ENCODE peak calls at places on chromosomes 2 and 18, in eight cellular contexts. S, Q, D, K, N, T, M and E are unnamed samples.
A peak's percentile ranks its signal among the peaks of the same experiment; 100 is the strongest.

GRCh38 chr2:66561645-66562336 is 126.9 kb downstream of the MEIS1 start:
- DNase-seq in K (no peak), T (no peak), N (no peak), M (no peak), S (no peak), D (no peak), Q (no peak), E (no peak)

GRCh38 chr2:54371461-54372065 is 84.6 kb upstream of the SPTBN1 start:
- DNase-seq in S (no peak), M (no peak), Q (no peak), T (no peak), N (no peak), K (no peak), D (no peak), E (no peak)

GRCh38 chr2:3212984-3213383 is 164.6 kb downstream of the EIPR1 start:
- DNase-seq in N (no peak), Q (no peak), T (no peak), D (no peak), K (no peak), S (no peak), M (no peak), E (no peak)

GRCh38 chr2:196170202-196170680 is 1.1 kb downstream of the STK17B start:
- DNase-seq in Q (no peak), T (peak; percentile 59), M (peak; percentile 45), N (no peak), S (peak; percentile 69), D (peak; percentile 61), K (no peak), E (peak; percentile 66)

GRCh38 chr2:199739413-199740110 is 111.4 kb downstream of the FTCDNL1 start:
- DNase-seq in N (peak; percentile 45), S (peak; percentile 66), K (peak; percentile 63), D (peak; percentile 81), T (peak; percentile 73), M (peak; percentile 8), Q (peak; percentile 85), E (peak; percentile 57)

GRCh38 chr18:24995056-24995455 is 356.9 kb downstream of the ZNF521 start:
- DNase-seq in S (peak; percentile 81), M (peak; percentile 88), Q (no peak), T (no peak), N (no peak), K (no peak), D (no peak), E (no peak)

GRCh38 chr2:175621847-175622246 is 380.2 kb downstream of the LNPK start:
- DNase-seq in K (no peak), Q (no peak), S (no peak), D (no peak), T (no peak), M (no peak), N (no peak), E (no peak)

GRCh38 chr18:54100920-54101319 is 123.5 kb downstream of the MBD2 start:
- DNase-seq in S (peak; percentile 40), T (no peak), N (no peak), Q (no peak), D (no peak), M (peak; percentile 72), K (no peak), E (peak; percentile 6)

GRCh38 chr2:48356701-48357322 is 173.1 kb upstream of the STON1 start:
- DNase-seq in M (no peak), S (no peak), D (no peak), N (no peak), T (no peak), Q (no peak), K (no peak), E (peak; percentile 71)

GRCh38 chr2:2703792-2704191 is 372.7 kb upstream of the MYT1L start:
- DNase-seq in S (no peak), Q (no peak), T (no peak), K (no peak), N (no peak), M (no peak), D (no peak), E (no peak)

GRCh38 chr2:126751477-126751876 is 95.5 kb downstream of the GYPC start:
- DNase-seq in Q (no peak), D (no peak), T (no peak), S (no peak), K (no peak), N (no peak), M (no peak), E (no peak)

GRCh38 chr2:205170399-205170798 is 511.9 kb upstream of the NRP2 start:
- DNase-seq in Q (no peak), D (no peak), T (no peak), K (no peak), S (no peak), M (no peak), N (no peak), E (no peak)

GRCh38 chr2:188969236-188970032 is 4.7 kb upstream of the COL3A1 start:
- DNase-seq in S (peak; percentile 79), D (no peak), K (no peak), N (no peak), Q (no peak), T (no peak), M (no peak), E (peak; percentile 53)

GRCh38 chr2:196601430-196602306 is 37.8 kb upstream of the CCDC150 start:
- DNase-seq in D (no peak), Q (no peak), S (peak; percentile 100), T (peak; percentile 83), N (no peak), K (peak; percentile 37), M (peak; percentile 71), E (peak; percentile 99)

GRCh38 chr2:240624950-240625621 is at the start of gene GPR35:
- DNase-seq in Q (peak; percentile 88), S (peak; percentile 86), T (peak; percentile 80), D (peak; percentile 80), K (no peak), N (peak; percentile 43), M (peak; percentile 60), E (peak; percentile 66)

GRCh38 chr2:219009294-219009693 is 16.1 kb upstream of the CRYBA2 start:
- DNase-seq in Q (no peak), S (no peak), K (no peak), N (no peak), M (no peak), D (no peak), T (no peak), E (no peak)

GRCh38 chr18:31041346-31042067 is 1.0 kb downstream of the DSC3 start:
- DNase-seq in T (peak; percentile 41), K (no peak), M (peak; percentile 73), Q (peak; percentile 61), N (no peak), D (peak; percentile 44), S (no peak), E (no peak)

GRCh38 chr2:146246017-146246733 is 1598.7 kb upstream of the ACVR2A start:
- DNase-seq in M (no peak), S (peak; percentile 60), Q (no peak), D (no peak), T (no peak), K (no peak), N (no peak), E (peak; percentile 67)

GRCh38 chr18:69400253-69400975 is at the start of gene DOK6:
- DNase-seq in T (peak; percentile 61), N (no peak), M (peak; percentile 19), K (peak; percentile 67), S (peak; percentile 79), D (peak; percentile 50), Q (peak; percentile 65), E (peak; percentile 82)

GRCh38 chr2:38959938-38960608 is 70.4 kb downstream of the ARHGEF33 start:
- DNase-seq in K (peak; percentile 82), N (peak; percentile 45), T (peak; percentile 90), S (peak; percentile 96), Q (peak; percentile 87), M (peak; percentile 76), D (peak; percentile 82), E (peak; percentile 73)
- H3K4me3 ChIP-seq in K (peak overlapping the region; percentile 29), N (peak overlapping the region; percentile 17), T (no peak overlapping the region), S (peak overlapping the region; percentile 66), Q (peak overlapping the region; percentile 41), M (peak overlapping the region; percentile 39), D (peak overlapping the region; percentile 54), E (peak overlapping the region; percentile 48)

GRCh38 chr2:85733121-85733960 is 20.4 kb upstream of the ATOH8 start:
- DNase-seq in N (no peak), M (no peak), S (no peak), K (no peak), Q (no peak), T (no peak), D (no peak), E (no peak)
- H3K27ac ChIP-seq in N (no peak overlapping the region), M (no peak overlapping the region), S (no peak overlapping the region), K (no peak overlapping the region), Q (no peak overlapping the region), T (no peak overlapping the region), D (no peak overlapping the region), E (no peak overlapping the region)

DNA sequence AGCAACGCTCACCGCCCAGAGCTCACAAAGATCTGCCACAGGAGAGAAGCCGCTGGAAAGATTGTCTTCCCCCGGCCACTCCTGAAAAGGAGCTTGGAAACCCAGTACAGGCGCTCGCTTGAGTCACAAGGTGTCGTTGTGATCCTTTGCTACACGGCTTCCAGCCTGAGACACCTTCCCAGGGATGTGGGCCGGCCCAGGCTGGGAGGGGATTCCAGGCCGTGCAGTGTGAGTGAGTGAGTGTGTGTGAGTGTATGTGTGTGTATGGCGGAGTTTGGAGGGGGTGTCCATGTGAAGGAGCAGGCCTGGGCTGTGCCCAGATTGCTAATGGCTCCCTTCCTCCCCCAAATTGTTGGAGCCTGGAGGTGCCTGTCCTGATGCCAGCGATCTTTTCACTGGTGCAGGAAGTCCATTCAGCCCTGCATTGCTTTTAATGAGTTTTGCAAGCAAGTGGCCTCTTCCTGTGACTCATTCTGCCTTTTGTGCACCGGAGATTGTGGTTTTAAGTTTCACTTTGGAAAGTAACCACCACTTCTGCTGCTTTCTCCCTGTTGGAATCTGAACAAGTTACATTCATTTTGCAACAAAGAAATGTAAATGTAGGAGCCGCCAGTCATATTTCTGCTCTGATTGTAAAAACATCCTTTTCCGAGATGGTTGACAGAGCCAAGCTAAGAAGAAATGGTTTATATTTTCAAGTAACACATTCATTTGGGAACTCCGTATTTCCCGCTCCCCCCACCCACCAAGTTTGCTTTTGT is 83.7 kb downstream of the LPIN1 start:
- DNase-seq in D (peak; percentile 73), T (peak; percentile 79), Q (peak; percentile 86), K (peak; percentile 51), S (peak; percentile 97), M (peak; percentile 98), N (no peak), E (peak; percentile 95)
- H3K4me3 ChIP-seq in D (peak overlapping the region; percentile 39), T (peak overlapping the region; percentile 65), Q (peak overlapping the region; percentile 21), K (no peak overlapping the region), S (peak overlapping the region; percentile 67), M (peak overlapping the region; percentile 39), N (peak overlapping the region; percentile 60), E (peak overlapping the region; percentile 35)

DNA sequence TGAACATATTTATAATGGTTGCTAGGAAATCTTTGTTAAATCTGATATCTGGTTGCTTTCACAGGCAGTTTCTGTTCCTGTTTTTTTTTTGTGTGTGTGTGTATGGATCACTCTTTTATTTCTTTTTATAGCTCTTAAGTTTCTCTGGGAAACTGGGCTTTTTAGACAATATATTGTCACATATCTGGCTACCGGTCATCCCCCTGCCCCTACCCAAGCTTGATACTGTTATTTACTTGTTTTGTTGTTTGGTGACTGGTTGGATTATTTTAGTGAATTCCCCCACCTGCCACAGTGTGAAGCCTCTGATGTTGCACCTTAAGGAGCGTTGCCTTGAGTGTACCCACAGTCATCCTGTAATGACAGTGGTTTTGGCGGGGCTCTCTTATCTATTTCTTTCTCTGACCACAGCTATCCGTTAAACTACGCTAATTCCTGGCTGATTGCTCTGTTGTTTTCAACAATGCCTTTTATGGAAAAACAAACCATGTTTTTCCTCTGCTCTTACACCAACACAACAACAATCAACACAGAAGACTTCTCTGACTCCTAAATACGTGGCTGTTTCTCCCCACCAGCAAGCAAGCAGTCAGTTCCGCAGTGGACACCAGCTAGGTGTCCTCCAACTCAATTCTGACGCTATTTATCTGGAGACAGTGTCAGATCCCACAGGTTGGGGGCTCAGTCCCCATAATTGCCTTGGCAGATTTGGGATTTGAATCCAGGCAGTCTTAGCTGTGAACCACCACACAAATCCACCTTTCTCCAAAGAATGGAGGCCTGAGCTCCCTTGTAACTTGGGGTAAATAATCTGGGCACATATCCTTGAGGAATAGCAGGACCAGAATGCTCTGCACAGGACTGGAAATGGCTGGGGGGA is 10.9 kb downstream of the GNLY start:
- DNase-seq in N (no peak), Q (no peak), T (no peak), S (no peak), D (no peak), K (no peak), M (no peak), E (no peak)
- H3K27ac ChIP-seq in N (no peak overlapping the region), Q (peak overlapping the region; percentile 41), T (no peak overlapping the region), S (peak overlapping the region; percentile 38), D (peak overlapping the region; percentile 94), K (no peak overlapping the region), M (peak overlapping the region; percentile 4), E (peak overlapping the region; percentile 45)